ENCODE peak calls at places on chromosomes 16 and 17, in six cellular contexts. A is midbrain, M is GDM1, K is NCI-H510A treated with DMSO at 0.1 percent for 48 hours, Y is fibroblast of pulmonary artery, L is nephron progenitor cell. Z is an unnamed sample.
A peak's percentile ranks its signal among the peaks of the same experiment; 100 is the strongest.

GRCh38 chr16:21186326-21186691 is 25.1 kb downstream of the ZP2 start:
- DNase-seq in A (no peak), M (no peak), K (no peak), Y (no peak), L (no peak), Z (no peak)

GRCh38 chr17:9071016-9071415 is 49.7 kb downstream of the NTN1 start:
- DNase-seq in A (no peak), M (no peak), K (no peak), Y (no peak), L (no peak), Z (no peak)

GRCh38 chr17:4710693-4711634 is 532 bp downstream of the ARRB2 start:
- DNase-seq in A (no peak), M (no peak), K (no peak), Y (no peak), L (no peak), Z (no peak)

GRCh38 chr16:84380405-84380804 is 12.1 kb downstream of the ATP2C2 start:
- DNase-seq in A (no peak), M (no peak), K (no peak), Y (no peak), L (no peak), Z (no peak)

GRCh38 chr17:54527941-54528340 is 372.7 kb upstream of the TOM1L1 start:
- DNase-seq in A (no peak), M (no peak), K (no peak), Y (no peak), L (no peak), Z (no peak)

GRCh38 chr16:48511071-48511540 is 98.9 kb downstream of the N4BP1 start:
- DNase-seq in A (no peak), M (no peak), K (no peak), Y (peak; percentile 71), L (no peak), Z (no peak)

GRCh38 chr16:67431805-67432476 is 1.0 kb downstream of the HSD11B2 start:
- DNase-seq in A (no peak), M (no peak), K (peak; percentile 43), Y (no peak), L (peak; percentile 59), Z (no peak)

GRCh38 chr17:6474906-6475305 is 30.7 kb downstream of the PIMREG start:
- DNase-seq in A (no peak), M (no peak), K (no peak), Y (no peak), L (no peak), Z (no peak)

GRCh38 chr16:66262253-66263167 is 104.0 kb upstream of the CDH5 start:
- DNase-seq in A (no peak), M (no peak), K (no peak), Y (no peak), L (no peak), Z (no peak)

GRCh38 chr17:57861000-57861736 is 11.3 kb upstream of the MRPS23 start:
- DNase-seq in A (no peak), M (peak; percentile 80), K (no peak), Y (no peak), L (peak; percentile 36), Z (no peak)